ENCODE peak calls at places on chromosomes 12 and 14, in ten cellular contexts. V is Caco-2; B is IMR-90; S is A549; P is lung; L is pancreas; Q is left lung; J is naive thymus-derived CD4-positive, alpha-beta T cell; M is uterus; U is tibial artery. C is an unnamed sample.
A peak's percentile ranks its signal among the peaks of the same experiment; 100 is the strongest.

GRCh38 chr12:2456813-2457186 is 338.0 kb upstream of the FKBP4 start:
- DNase-seq in V (no peak), B (no peak), S (no peak), P (peak; percentile 51), L (no peak), Q (no peak), J (no peak), M (no peak), U (no peak), C (no peak)

GRCh38 chr14:33484264-33484663 is 466.6 kb downstream of the EGLN3 start:
- DNase-seq in V (no peak), B (no peak), S (no peak), P (no peak), L (no peak), Q (no peak), J (no peak), M (no peak), U (no peak), C (no peak)

GRCh38 chr12:97557116-97557515 is 94.5 kb downstream of the RMST start:
- DNase-seq in V (no peak), B (no peak), S (no peak), P (no peak), L (no peak), Q (no peak), J (no peak), M (no peak), U (no peak), C (no peak)

GRCh38 chr12:27814411-27814810 is 34.4 kb upstream of the MANSC4 start:
- DNase-seq in V (no peak), B (no peak), S (no peak), P (no peak), L (no peak), Q (no peak), J (no peak), M (no peak), U (no peak), C (no peak)

GRCh38 chr12:93573552-93574223 is 1.2 kb downstream of the SOCS2 start:
- DNase-seq in V (peak; percentile 42), B (peak; percentile 69), S (no peak), P (no peak), L (no peak), Q (no peak), J (no peak), M (peak; percentile 62), U (no peak), C (no peak)

GRCh38 chr12:6838854-6839253 is 1.9 kb upstream of the GNB3 start:
- DNase-seq in V (no peak), B (no peak), S (no peak), P (no peak), L (no peak), Q (no peak), J (no peak), M (no peak), U (no peak), C (no peak)

GRCh38 chr14:96267336-96267735 is 11.3 kb downstream of the BDKRB1 start:
- DNase-seq in V (no peak), B (peak; percentile 91), S (no peak), P (no peak), L (peak; percentile 48), Q (no peak), J (no peak), M (peak; percentile 49), U (no peak), C (no peak)

GRCh38 chr12:20513189-20513588 is 144.9 kb downstream of the PDE3A start:
- DNase-seq in V (no peak), B (no peak), S (no peak), P (no peak), L (no peak), Q (no peak), J (no peak), M (no peak), U (no peak), C (no peak)

GRCh38 chr12:110543252-110543959 is 39.7 kb downstream of the PPTC7 start:
- DNase-seq in V (no peak), B (peak; percentile 80), S (no peak), P (peak; percentile 92), L (peak; percentile 81), Q (no peak), J (no peak), M (peak; percentile 96), U (peak; percentile 97), C (peak; percentile 99)

GRCh38 chr12:6452908-6453630 is 1.2 kb downstream of the TAPBPL start:
- DNase-seq in V (no peak), B (no peak), S (no peak), P (peak; percentile 37), L (no peak), Q (no peak), J (no peak), M (no peak), U (no peak), C (no peak)

GRCh38 chr12:125152463-125152862 is 87.2 kb downstream of the AACS start:
- DNase-seq in V (no peak), B (no peak), S (no peak), P (no peak), L (no peak), Q (no peak), J (no peak), M (no peak), U (no peak), C (no peak)

GRCh38 chr12:51270847-51271518 is 768 bp upstream of the SMAGP start:
- DNase-seq in V (no peak), B (peak; percentile 86), S (peak; percentile 35), P (no peak), L (no peak), Q (no peak), J (no peak), M (no peak), U (no peak), C (no peak)

GRCh38 chr12:26317942-26318565 is 122.7 kb downstream of the SSPN start:
- DNase-seq in V (no peak), B (peak; percentile 84), S (no peak), P (no peak), L (no peak), Q (no peak), J (no peak), M (no peak), U (no peak), C (no peak)

GRCh38 chr12:38025916-38026315 is 290.7 kb upstream of the ALG10B start:
- DNase-seq in V (no peak), B (no peak), S (no peak), P (no peak), L (no peak), Q (no peak), J (no peak), M (no peak), U (no peak), C (no peak)
- H3K9me3 ChIP-seq in V (peaks cover 9% of the 10 kb centered on the region), B (peaks cover 2% of the 10 kb centered on the region), S (peaks cover 14% of the 10 kb centered on the region), P (peaks cover 18% of the 10 kb centered on the region), L (no peaks in the 10 kb centered on the region), Q (no peaks in the 10 kb centered on the region), J (no peaks in the 10 kb centered on the region), M (no peaks in the 10 kb centered on the region), U (peaks cover 34% of the 10 kb centered on the region), C (peaks cover 33% of the 10 kb centered on the region)

DNA sequence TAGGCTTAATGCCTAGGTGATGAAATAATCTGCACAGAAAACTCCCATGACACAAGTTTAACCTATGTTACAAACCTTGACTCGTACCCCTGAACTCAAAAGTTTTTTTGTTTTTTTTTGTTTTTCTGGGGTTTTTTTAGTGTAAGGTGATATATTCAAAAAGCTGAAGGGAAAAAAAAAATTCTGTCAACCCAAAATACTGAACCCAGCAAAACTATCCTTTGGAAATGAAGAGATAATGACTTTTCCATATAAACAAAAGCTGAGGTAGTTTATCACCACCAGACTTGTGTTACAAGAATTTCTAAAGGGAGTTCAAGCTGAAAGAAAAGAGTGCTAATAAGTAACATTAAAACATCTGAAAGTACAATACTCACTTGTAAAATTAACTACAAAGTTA is 448.1 kb downstream of the KCNH5 start:
- DNase-seq in V (no peak), B (no peak), S (no peak), P (no peak), L (no peak), Q (no peak), J (no peak), M (no peak), U (no peak), C (no peak)
- H3K9me3 ChIP-seq in V (peaks cover 9% of the 10 kb centered on the region), B (no peaks in the 10 kb centered on the region), S (peaks cover 6% of the 10 kb centered on the region), P (no peaks in the 10 kb centered on the region), L (no peaks in the 10 kb centered on the region), Q (no peaks in the 10 kb centered on the region), J (peaks cover 7% of the 10 kb centered on the region), M (no peaks in the 10 kb centered on the region), U (no peaks in the 10 kb centered on the region), C (peaks cover 11% of the 10 kb centered on the region)

GRCh38 chr12:131035268-131035681 is 81.6 kb downstream of the ADGRD1 start:
- DNase-seq in V (no peak), B (no peak), S (no peak), P (no peak), L (no peak), Q (peak; percentile 75), J (no peak), M (no peak), U (no peak), C (no peak)
- H3K9me3 ChIP-seq in V (no peaks in the 10 kb centered on the region), B (peaks cover 42% of the 10 kb centered on the region), S (no peaks in the 10 kb centered on the region), P (no peaks in the 10 kb centered on the region), L (no peaks in the 10 kb centered on the region), Q (no peaks in the 10 kb centered on the region), J (no peaks in the 10 kb centered on the region), M (no peaks in the 10 kb centered on the region), U (no peaks in the 10 kb centered on the region), C (no peaks in the 10 kb centered on the region)

GRCh38 chr12:642633-643477 is 20.4 kb downstream of the NINJ2 start:
- DNase-seq in V (peak; percentile 93), B (peak; percentile 34), S (peak; percentile 82), P (peak; percentile 80), L (peak; percentile 80), Q (peak; percentile 96), J (peak; percentile 80), M (peak; percentile 63), U (peak; percentile 87), C (peak; percentile 39)

GRCh38 chr12:639988-640387 is 23.3 kb downstream of the NINJ2 start:
- DNase-seq in V (no peak), B (no peak), S (no peak), P (no peak), L (no peak), Q (no peak), J (no peak), M (no peak), U (no peak), C (no peak)

GRCh38 chr12:639566-639965 is 23.7 kb downstream of the NINJ2 start:
- DNase-seq in V (no peak), B (no peak), S (no peak), P (no peak), L (no peak), Q (no peak), J (no peak), M (no peak), U (no peak), C (no peak)

GRCh38 chr12:636632-637031 is 26.6 kb downstream of the NINJ2 start:
- DNase-seq in V (no peak), B (no peak), S (no peak), P (no peak), L (no peak), Q (no peak), J (no peak), M (no peak), U (no peak), C (no peak)

DNA sequence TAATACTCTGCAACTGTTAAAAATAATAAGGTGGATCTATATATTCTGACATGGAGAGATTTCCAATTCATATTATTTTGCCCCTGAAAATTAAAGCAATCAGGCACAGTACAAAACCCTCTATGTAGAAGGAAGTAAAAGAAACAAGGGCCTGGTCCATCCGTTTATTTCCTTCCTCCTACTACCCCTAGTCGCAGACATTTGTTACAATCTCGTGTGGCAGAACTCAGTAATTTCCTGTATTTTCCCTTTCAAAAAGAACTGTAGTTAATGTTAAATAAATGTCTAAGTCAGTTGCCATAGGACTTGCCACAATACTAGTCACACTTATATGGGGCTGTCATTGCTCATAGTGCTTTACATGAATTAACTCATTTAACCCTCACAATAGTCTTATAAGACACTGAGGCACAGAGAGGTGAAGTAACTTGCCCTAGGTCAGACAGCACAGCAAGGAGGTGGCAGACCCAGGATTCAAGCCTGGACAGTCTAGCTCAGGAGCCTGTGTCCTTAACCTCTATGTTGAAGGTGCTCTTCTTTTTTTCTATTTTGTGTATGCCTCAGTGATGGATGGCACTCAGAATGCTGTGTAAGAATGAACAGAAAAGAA is 24.2 kb downstream of the NINJ2 start:
- DNase-seq in V (no peak), B (no peak), S (no peak), P (no peak), L (no peak), Q (no peak), J (peak; percentile 42), M (no peak), U (no peak), C (no peak)
- H3K9me3 ChIP-seq in V (no peaks in the 10 kb centered on the region), B (no peaks in the 10 kb centered on the region), S (peaks cover 2% of the 10 kb centered on the region), P (no peaks in the 10 kb centered on the region), L (no peaks in the 10 kb centered on the region), Q (no peaks in the 10 kb centered on the region), J (no peaks in the 10 kb centered on the region), M (no peaks in the 10 kb centered on the region), U (no peaks in the 10 kb centered on the region), C (no peaks in the 10 kb centered on the region)

C was measured in tibial nerve.